ENCODE peak calls at places on chromosomes 11 and 22, in seven cellular contexts. One of them, this sample, is unnamed.

GRCh38 chr11:12744831-12745502 is 70.7 kb downstream of the TEAD1 start:
- DNase-seq in HCT116: no peak
- DNase-seq in heart left ventricle: peak
- DNase-seq in uterus: no peak
- DNase-seq in NB4: no peak
- DNase-seq in stomach: no peak
- DNase-seq in gastrocnemius medialis: peak
- DNase-seq in this sample: no peak

GRCh38 chr22:46287873-46288751 is 8.6 kb upstream of the GTSE1 start:
- DNase-seq in HCT116: no peak
- DNase-seq in heart left ventricle: peak
- DNase-seq in uterus: no peak
- DNase-seq in NB4: peak
- DNase-seq in stomach: peak
- DNase-seq in gastrocnemius medialis: no peak
- DNase-seq in this sample: no peak

GRCh38 chr11:75303544-75304224 is 47.8 kb downstream of the ARRB1 start:
- DNase-seq in HCT116: no peak
- DNase-seq in heart left ventricle: no peak
- DNase-seq in uterus: no peak
- DNase-seq in NB4: no peak
- DNase-seq in stomach: no peak
- DNase-seq in gastrocnemius medialis: no peak
- DNase-seq in this sample: no peak

GRCh38 chr11:126155402-126156187 is 55.9 kb downstream of the RPUSD4 start:
- DNase-seq in HCT116: no peak
- DNase-seq in heart left ventricle: no peak
- DNase-seq in uterus: no peak
- DNase-seq in NB4: no peak
- DNase-seq in stomach: no peak
- DNase-seq in gastrocnemius medialis: no peak
- DNase-seq in this sample: no peak

GRCh38 chr22:29259253-29259899 is 8.4 kb downstream of the RHBDD3 start:
- DNase-seq in HCT116: no peak
- DNase-seq in heart left ventricle: no peak
- DNase-seq in uterus: no peak
- DNase-seq in NB4: peak
- DNase-seq in stomach: no peak
- DNase-seq in gastrocnemius medialis: no peak
- DNase-seq in this sample: peak

GRCh38 chr22:26666035-26666338 is 8.6 kb downstream of the MIAT start:
- DNase-seq in HCT116: no peak
- DNase-seq in heart left ventricle: no peak
- DNase-seq in uterus: no peak
- DNase-seq in NB4: no peak
- DNase-seq in stomach: no peak
- DNase-seq in gastrocnemius medialis: no peak
- DNase-seq in this sample: no peak

GRCh38 chr22:45473626-45474237 is 29.0 kb upstream of the FBLN1 start:
- DNase-seq in HCT116: no peak
- DNase-seq in heart left ventricle: no peak
- DNase-seq in uterus: no peak
- DNase-seq in NB4: no peak
- DNase-seq in stomach: no peak
- DNase-seq in gastrocnemius medialis: no peak
- DNase-seq in this sample: no peak

GRCh38 chr22:20918663-20919220 is 1.5 kb downstream of the CRKL start:
- DNase-seq in HCT116: no peak
- DNase-seq in heart left ventricle: no peak
- DNase-seq in uterus: no peak
- DNase-seq in NB4: peak
- DNase-seq in stomach: no peak
- DNase-seq in gastrocnemius medialis: no peak
- DNase-seq in this sample: no peak

GRCh38 chr22:21047035-21047661 is 1.4 kb downstream of the LRRC74B start:
- DNase-seq in HCT116: no peak
- DNase-seq in heart left ventricle: no peak
- DNase-seq in uterus: no peak
- DNase-seq in NB4: no peak
- DNase-seq in stomach: no peak
- DNase-seq in gastrocnemius medialis: no peak
- DNase-seq in this sample: no peak

GRCh38 chr11:74639533-74639932 is 47.2 kb downstream of the POLD3 start:
- DNase-seq in HCT116: no peak
- DNase-seq in heart left ventricle: no peak
- DNase-seq in uterus: no peak
- DNase-seq in NB4: no peak
- DNase-seq in stomach: no peak
- DNase-seq in gastrocnemius medialis: no peak
- DNase-seq in this sample: no peak

GRCh38 chr22:46738961-46739870 is 1.2 kb upstream of the CERK start:
- DNase-seq in HCT116: peak
- DNase-seq in heart left ventricle: peak
- DNase-seq in uterus: no peak
- DNase-seq in NB4: peak
- DNase-seq in stomach: peak
- DNase-seq in gastrocnemius medialis: peak
- DNase-seq in this sample: peak

GRCh38 chr11:122690801-122691649 is 35.5 kb downstream of the UBASH3B start:
- DNase-seq in HCT116: no peak
- DNase-seq in heart left ventricle: no peak
- DNase-seq in uterus: no peak
- DNase-seq in NB4: peak
- DNase-seq in stomach: no peak
- DNase-seq in gastrocnemius medialis: no peak
- DNase-seq in this sample: no peak

GRCh38 chr11:95138448-95138847 is 48.8 kb downstream of the ENDOD1 start:
- DNase-seq in HCT116: no peak
- DNase-seq in heart left ventricle: no peak
- DNase-seq in uterus: no peak
- DNase-seq in NB4: no peak
- DNase-seq in stomach: no peak
- DNase-seq in gastrocnemius medialis: no peak
- DNase-seq in this sample: no peak

GRCh38 chr11:46105134-46105628 is 16.1 kb downstream of the PHF21A start:
- DNase-seq in HCT116: no peak
- DNase-seq in heart left ventricle: no peak
- DNase-seq in uterus: no peak
- DNase-seq in NB4: peak
- DNase-seq in stomach: no peak
- DNase-seq in gastrocnemius medialis: no peak
- DNase-seq in this sample: no peak

GRCh38 chr22:49159711-49160110 is 668.0 kb downstream of the BRD1 start:
- DNase-seq in HCT116: no peak
- DNase-seq in heart left ventricle: no peak
- DNase-seq in uterus: no peak
- DNase-seq in NB4: no peak
- DNase-seq in stomach: no peak
- DNase-seq in gastrocnemius medialis: no peak
- DNase-seq in this sample: no peak

GRCh38 chr11:36400768-36401455 is 104.8 kb downstream of the PRR5L start:
- DNase-seq in HCT116: no peak
- DNase-seq in heart left ventricle: no peak
- DNase-seq in uterus: no peak
- DNase-seq in NB4: no peak
- DNase-seq in stomach: no peak
- DNase-seq in gastrocnemius medialis: no peak
- DNase-seq in this sample: no peak

GRCh38 chr11:65378928-65379638 is 3.4 kb downstream of the SLC25A45 start:
- DNase-seq in HCT116: no peak
- DNase-seq in heart left ventricle: peak
- DNase-seq in uterus: no peak
- DNase-seq in NB4: no peak
- DNase-seq in stomach: no peak
- DNase-seq in gastrocnemius medialis: no peak
- DNase-seq in this sample: no peak

GRCh38 chr11:79160786-79161403 is 279.9 kb downstream of the TENM4 start:
- DNase-seq in HCT116: no peak
- DNase-seq in heart left ventricle: no peak
- DNase-seq in uterus: no peak
- DNase-seq in NB4: peak
- DNase-seq in stomach: no peak
- DNase-seq in gastrocnemius medialis: no peak
- DNase-seq in this sample: no peak

GRCh38 chr22:24134090-24134846 is 47.0 kb upstream of the SUSD2 start:
- DNase-seq in HCT116: no peak
- DNase-seq in heart left ventricle: peak
- DNase-seq in uterus: no peak
- DNase-seq in NB4: peak
- DNase-seq in stomach: peak
- DNase-seq in gastrocnemius medialis: no peak
- DNase-seq in this sample: no peak

GRCh38 chr11:46429709-46430108 is 38.1 kb upstream of the CHRM4 start:
- DNase-seq in HCT116: no peak
- DNase-seq in heart left ventricle: no peak
- DNase-seq in uterus: no peak
- DNase-seq in NB4: no peak
- DNase-seq in stomach: no peak
- DNase-seq in gastrocnemius medialis: no peak
- DNase-seq in this sample: no peak

GRCh38 chr11:952406-953385 is 27.0 kb downstream of the AP2A2 start:
- DNase-seq in HCT116: no peak
- DNase-seq in heart left ventricle: no peak
- DNase-seq in uterus: no peak
- DNase-seq in NB4: no peak
- DNase-seq in stomach: peak
- DNase-seq in gastrocnemius medialis: no peak
- DNase-seq in this sample: no peak

GRCh38 chr22:27846910-27847309 is 45.4 kb upstream of the MN1 start:
- DNase-seq in HCT116: no peak
- DNase-seq in heart left ventricle: no peak
- DNase-seq in uterus: no peak
- DNase-seq in NB4: no peak
- DNase-seq in stomach: no peak
- DNase-seq in gastrocnemius medialis: no peak
- DNase-seq in this sample: no peak

GRCh38 chr11:2194877-2195755 is 23.5 kb upstream of the TH start:
- DNase-seq in HCT116: no peak
- DNase-seq in heart left ventricle: no peak
- DNase-seq in uterus: no peak
- DNase-seq in NB4: peak
- DNase-seq in stomach: peak
- DNase-seq in gastrocnemius medialis: no peak
- DNase-seq in this sample: no peak
- H3K4me3 ChIP-seq in HCT116: no peak
- H3K4me3 ChIP-seq in heart left ventricle: no peak
- H3K4me3 ChIP-seq in uterus: no peak
- H3K4me3 ChIP-seq in NB4: no peak
- H3K4me3 ChIP-seq in stomach: no peak
- H3K4me3 ChIP-seq in gastrocnemius medialis: no peak
- H3K4me3 ChIP-seq in this sample: no peak

GRCh38 chr11:61417670-61418069 is 12.1 kb downstream of the CPSF7 start:
- DNase-seq in HCT116: no peak
- DNase-seq in heart left ventricle: no peak
- DNase-seq in uterus: no peak
- DNase-seq in NB4: peak
- DNase-seq in stomach: no peak
- DNase-seq in gastrocnemius medialis: no peak
- DNase-seq in this sample: no peak
- TF ChIP-seq POLR2A in HCT116: no peak
- TF ChIP-seq POLR2A in heart left ventricle: no peak
- TF ChIP-seq POLR2A in uterus: no peak
- TF ChIP-seq POLR2A in NB4: no peak
- TF ChIP-seq POLR2A in stomach: no peak
- TF ChIP-seq POLR2A in gastrocnemius medialis: no peak
- TF ChIP-seq POLR2A in this sample: no peak

GRCh38 chr11:63639195-63639832 is 25.1 kb upstream of the PLAAT3 start:
- DNase-seq in HCT116: no peak
- DNase-seq in heart left ventricle: no peak
- DNase-seq in uterus: no peak
- DNase-seq in NB4: peak
- DNase-seq in stomach: no peak
- DNase-seq in gastrocnemius medialis: no peak
- DNase-seq in this sample: no peak

GRCh38 chr11:63635762-63636465 is 21.7 kb upstream of the PLAAT3 start:
- DNase-seq in HCT116: peak
- DNase-seq in heart left ventricle: no peak
- DNase-seq in uterus: peak
- DNase-seq in NB4: peak
- DNase-seq in stomach: peak
- DNase-seq in gastrocnemius medialis: peak
- DNase-seq in this sample: no peak

GRCh38 chr11:63643205-63643604 is 28.0 kb downstream of the ATL3 start:
- DNase-seq in HCT116: no peak
- DNase-seq in heart left ventricle: no peak
- DNase-seq in uterus: no peak
- DNase-seq in NB4: no peak
- DNase-seq in stomach: no peak
- DNase-seq in gastrocnemius medialis: no peak
- DNase-seq in this sample: no peak

DNA sequence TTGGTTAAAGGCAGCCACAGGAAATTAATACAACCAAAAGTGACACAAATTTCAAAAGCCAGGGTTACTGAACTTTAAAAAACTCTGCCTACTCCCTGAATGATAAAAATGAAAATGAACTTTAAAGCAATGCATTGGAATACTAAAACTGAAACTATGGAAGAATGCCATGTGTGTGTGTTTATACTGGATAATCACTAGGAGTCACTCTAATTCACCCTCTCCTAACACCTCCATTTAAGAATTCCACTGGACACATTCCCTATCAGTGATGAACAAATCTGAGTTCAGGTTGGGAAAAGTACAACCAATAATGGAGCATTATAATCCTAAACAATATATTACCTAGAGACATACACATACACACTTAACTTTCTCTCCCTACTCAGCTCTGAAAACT is 27.5 kb upstream of the PLAAT3 start:
- DNase-seq in HCT116: no peak
- DNase-seq in heart left ventricle: no peak
- DNase-seq in uterus: no peak
- DNase-seq in NB4: no peak
- DNase-seq in stomach: no peak
- DNase-seq in gastrocnemius medialis: no peak
- DNase-seq in this sample: no peak
- TF ChIP-seq CTCF in HCT116: peak
- TF ChIP-seq CTCF in heart left ventricle: no peak
- TF ChIP-seq CTCF in uterus: no peak
- TF ChIP-seq CTCF in NB4: no peak
- TF ChIP-seq CTCF in stomach: no peak
- TF ChIP-seq CTCF in gastrocnemius medialis: no peak
- TF ChIP-seq CTCF in this sample: no peak

GRCh38 chr11:124643605-124644425 is 21.2 kb downstream of the TBRG1 start:
- DNase-seq in HCT116: no peak
- DNase-seq in heart left ventricle: no peak
- DNase-seq in uterus: no peak
- DNase-seq in NB4: no peak
- DNase-seq in stomach: no peak
- DNase-seq in gastrocnemius medialis: no peak
- DNase-seq in this sample: no peak

GRCh38 chr11:124642628-124643027 is 20.0 kb downstream of the TBRG1 start:
- DNase-seq in HCT116: no peak
- DNase-seq in heart left ventricle: no peak
- DNase-seq in uterus: no peak
- DNase-seq in NB4: no peak
- DNase-seq in stomach: no peak
- DNase-seq in gastrocnemius medialis: no peak
- DNase-seq in this sample: no peak

GRCh38 chr11:124646148-124646547 is 23.5 kb downstream of the TBRG1 start:
- DNase-seq in HCT116: no peak
- DNase-seq in heart left ventricle: no peak
- DNase-seq in uterus: no peak
- DNase-seq in NB4: peak
- DNase-seq in stomach: no peak
- DNase-seq in gastrocnemius medialis: no peak
- DNase-seq in this sample: no peak

GRCh38 chr11:124643042-124643604 is 20.5 kb downstream of the TBRG1 start:
- DNase-seq in HCT116: no peak
- DNase-seq in heart left ventricle: no peak
- DNase-seq in uterus: no peak
- DNase-seq in NB4: no peak
- DNase-seq in stomach: no peak
- DNase-seq in gastrocnemius medialis: no peak
- DNase-seq in this sample: no peak

GRCh38 chr11:124644426-124645280 is 22.0 kb downstream of the TBRG1 start:
- DNase-seq in HCT116: peak
- DNase-seq in heart left ventricle: peak
- DNase-seq in uterus: peak
- DNase-seq in NB4: peak
- DNase-seq in stomach: peak
- DNase-seq in gastrocnemius medialis: peak
- DNase-seq in this sample: peak
- H3K4me3 ChIP-seq in HCT116: peak
- H3K4me3 ChIP-seq in heart left ventricle: peak
- H3K4me3 ChIP-seq in uterus: no peak
- H3K4me3 ChIP-seq in NB4: no peak
- H3K4me3 ChIP-seq in stomach: peak
- H3K4me3 ChIP-seq in gastrocnemius medialis: no peak
- H3K4me3 ChIP-seq in this sample: no peak